ENCODE peak calls at places on chromosomes 2 and 18, in seven cellular contexts. Q, E, Z, M, X, B and H are unnamed samples.

GRCh38 chr2:221490506-221491060 is 81.5 kb downstream of the EPHA4 start:
- DNase-seq in Q (no peak), E (no peak), Z (no peak), M (no peak), X (no peak), B (no peak), H (no peak)

GRCh38 chr2:55019547-55020258 is 30.5 kb downstream of the RTN4 start:
- DNase-seq in Q (no peak), E (no peak), Z (no peak), M (no peak), X (no peak), B (no peak), H (no peak)

GRCh38 chr2:104408266-104408665 is 445.6 kb upstream of the POU3F3 start:
- DNase-seq in Q (no peak), E (no peak), Z (no peak), M (no peak), X (peak), B (no peak), H (no peak)

GRCh38 chr2:225131898-225132297 is 89.6 kb upstream of the DOCK10 start:
- DNase-seq in Q (no peak), E (no peak), Z (no peak), M (no peak), X (no peak), B (no peak), H (no peak)

GRCh38 chr2:241161646-241162281 is 11.5 kb downstream of the PPP1R7 start:
- DNase-seq in Q (peak), E (no peak), Z (no peak), M (peak), X (peak), B (peak), H (no peak)

GRCh38 chr2:15668611-15669305 is 77.1 kb downstream of the DDX1 start:
- DNase-seq in Q (no peak), E (no peak), Z (no peak), M (no peak), X (peak), B (peak), H (no peak)

GRCh38 chr18:48631851-48632250 is 93.0 kb downstream of the CTIF start:
- DNase-seq in Q (no peak), E (peak), Z (no peak), M (no peak), X (no peak), B (no peak), H (no peak)

GRCh38 chr18:13500227-13500865 is 226.0 kb downstream of the FAM210A start:
- DNase-seq in Q (peak), E (no peak), Z (peak), M (peak), X (peak), B (peak), H (no peak)

GRCh38 chr2:108270768-108271506 is 17.8 kb upstream of the SULT1C2 start:
- DNase-seq in Q (no peak), E (no peak), Z (no peak), M (no peak), X (no peak), B (no peak), H (no peak)

GRCh38 chr18:55906533-55906932 is 318.5 kb upstream of the TCF4 start:
- DNase-seq in Q (no peak), E (no peak), Z (no peak), M (no peak), X (no peak), B (no peak), H (no peak)

GRCh38 chr2:9813312-9814128 is 29.8 kb upstream of the TAF1B start:
- DNase-seq in Q (no peak), E (peak), Z (peak), M (peak), X (peak), B (peak), H (peak)

GRCh38 chr2:6410265-6410664 is 455.4 kb downstream of the CMPK2 start:
- DNase-seq in Q (peak), E (no peak), Z (no peak), M (no peak), X (no peak), B (no peak), H (no peak)

GRCh38 chr2:6791682-6792081 is 74.0 kb downstream of the CMPK2 start:
- DNase-seq in Q (no peak), E (no peak), Z (no peak), M (no peak), X (no peak), B (no peak), H (no peak)

GRCh38 chr2:35933031-35933430 is 422.5 kb upstream of the CRIM1 start:
- DNase-seq in Q (no peak), E (no peak), Z (no peak), M (no peak), X (peak), B (no peak), H (no peak)

GRCh38 chr2:26457241-26457666 is 20.7 kb downstream of the OTOF start:
- DNase-seq in Q (no peak), E (no peak), Z (no peak), M (no peak), X (no peak), B (no peak), H (no peak)

GRCh38 chr18:31581498-31582197 is 10.0 kb upstream of the TTR start:
- DNase-seq in Q (no peak), E (no peak), Z (no peak), M (peak), X (peak), B (peak), H (no peak)

GRCh38 chr2:134310450-134311079 is 56.7 kb downstream of the MGAT5 start:
- DNase-seq in Q (no peak), E (no peak), Z (no peak), M (no peak), X (no peak), B (peak), H (no peak)

DNA sequence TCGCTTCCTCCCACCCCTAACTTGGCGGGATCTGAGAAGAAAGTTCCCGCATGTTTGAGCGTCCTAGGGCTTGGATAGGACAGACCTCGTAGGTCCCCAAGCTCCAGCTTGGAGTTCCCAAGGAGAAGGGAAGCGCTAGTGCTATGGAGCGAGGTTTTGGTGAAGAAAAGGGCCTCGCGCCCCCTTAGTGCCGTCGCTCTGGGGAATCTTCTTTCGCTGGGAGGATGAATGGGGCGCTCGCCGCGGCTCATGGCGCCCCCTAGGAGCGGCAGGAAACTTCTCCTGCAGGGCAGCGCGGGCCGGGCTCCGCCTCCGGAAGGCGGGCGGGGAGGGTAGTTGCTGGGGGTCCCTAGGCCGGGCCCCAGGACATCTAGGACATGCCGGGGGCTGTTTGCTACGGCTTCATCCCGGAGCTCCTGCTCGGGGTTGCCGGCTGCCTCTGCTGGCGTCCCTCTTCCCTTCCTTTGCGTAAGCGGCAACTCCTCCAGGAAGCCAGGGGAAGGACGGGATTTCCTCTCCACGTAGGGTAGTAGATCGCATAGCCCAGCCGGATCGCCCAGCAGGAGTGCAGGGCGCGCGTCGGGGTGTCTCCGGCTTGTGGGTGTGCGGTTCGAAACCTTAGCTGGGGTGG is 11.9 kb upstream of the SKOR2 start:
- DNase-seq in Q (no peak), E (no peak), Z (no peak), M (no peak), X (no peak), B (peak), H (no peak)
- TF ChIP-seq CTCF in Q (peak), E (no peak), Z (no peak), M (no peak), X (peak), B (peak), H (no peak)

GRCh38 chr2:216112926-216113325 is 3.8 kb downstream of the XRCC5 start:
- DNase-seq in Q (no peak), E (no peak), Z (no peak), M (no peak), X (no peak), B (no peak), H (no peak)

GRCh38 chr2:216113572-216113971 is 4.4 kb downstream of the XRCC5 start:
- DNase-seq in Q (no peak), E (no peak), Z (no peak), M (no peak), X (no peak), B (no peak), H (peak)

GRCh38 chr2:216116418-216116817 is 7.3 kb downstream of the XRCC5 start:
- DNase-seq in Q (no peak), E (no peak), Z (no peak), M (no peak), X (no peak), B (no peak), H (no peak)

GRCh38 chr2:216115224-216115582 is 6.1 kb downstream of the XRCC5 start:
- DNase-seq in Q (no peak), E (no peak), Z (peak), M (no peak), X (no peak), B (no peak), H (no peak)

DNA sequence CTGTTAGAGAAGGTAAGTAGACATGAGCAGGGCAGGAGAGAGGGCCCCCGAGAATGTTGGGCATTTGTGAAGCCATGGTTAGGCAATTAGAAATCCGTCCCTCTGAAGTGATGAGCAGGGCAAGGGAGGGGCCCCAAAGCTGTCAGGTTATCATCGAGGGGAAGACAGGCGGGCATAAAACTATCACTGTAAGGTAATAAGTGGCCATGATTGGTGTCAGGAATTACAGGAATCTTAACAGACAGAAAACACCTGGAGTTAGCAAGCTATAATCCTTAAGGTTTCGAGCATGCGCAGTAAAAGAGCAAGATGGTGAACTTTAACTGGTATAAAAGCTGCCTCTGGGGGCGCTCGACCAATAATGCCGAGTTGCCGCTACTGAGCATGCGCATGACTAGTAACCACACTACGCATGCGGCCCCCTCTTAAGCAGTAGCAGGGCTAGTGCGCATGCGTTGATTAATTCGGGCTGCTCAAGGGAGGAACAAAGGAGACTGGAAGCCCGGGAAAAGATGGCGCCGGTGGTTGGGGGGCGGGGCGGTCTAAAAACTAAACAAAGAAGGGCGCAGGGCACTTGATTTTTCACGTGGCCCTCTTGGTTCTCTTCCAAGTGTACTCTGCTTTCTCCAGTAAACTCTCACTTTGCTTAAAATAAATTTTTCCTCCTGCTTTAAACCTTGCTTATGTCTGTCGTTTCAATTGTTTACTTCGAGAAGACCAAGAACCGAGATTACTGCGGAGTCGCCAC is 5.5 kb downstream of the XRCC5 start:
- DNase-seq in Q (peak), E (peak), Z (peak), M (peak), X (peak), B (peak), H (peak)
- H3K4me3 ChIP-seq in Q (peak), E (peak), Z (peak), M (peak), X (peak), B (peak), H (peak)

GRCh38 chr2:43270930-43271615 is 44.7 kb upstream of the ZFP36L2 start:
- DNase-seq in Q (no peak), E (no peak), Z (no peak), M (no peak), X (no peak), B (peak), H (no peak)
- TF ChIP-seq CTCF in Q (peak), E (no peak), Z (peak), M (no peak), X (peak), B (peak), H (no peak)

DNA sequence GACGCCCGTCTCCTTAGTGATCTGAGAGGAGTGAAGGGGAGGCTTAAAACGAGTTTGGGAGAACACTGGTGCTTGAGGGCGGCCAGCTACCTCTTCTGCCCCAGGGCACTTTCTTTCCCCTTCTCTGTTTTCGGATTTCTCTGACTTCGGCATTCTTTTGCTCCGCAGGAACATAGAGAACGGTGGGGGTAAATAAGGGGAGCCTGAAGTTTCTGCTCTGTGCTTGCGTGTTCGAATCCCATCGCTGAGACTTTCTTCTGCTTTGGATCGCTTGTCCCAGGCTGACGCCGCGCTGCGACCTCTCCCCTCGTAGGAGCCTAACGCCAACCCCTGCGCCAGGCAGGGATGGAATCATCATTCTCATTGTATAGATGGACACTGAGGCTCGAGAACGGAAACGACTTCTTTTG is 3.0 kb upstream of the DLX2 start:
- DNase-seq in Q (no peak), E (no peak), Z (no peak), M (no peak), X (no peak), B (no peak), H (no peak)
- H3K4me3 ChIP-seq in Q (peak), E (no peak), Z (no peak), M (no peak), X (peak), B (peak), H (no peak)

DNA sequence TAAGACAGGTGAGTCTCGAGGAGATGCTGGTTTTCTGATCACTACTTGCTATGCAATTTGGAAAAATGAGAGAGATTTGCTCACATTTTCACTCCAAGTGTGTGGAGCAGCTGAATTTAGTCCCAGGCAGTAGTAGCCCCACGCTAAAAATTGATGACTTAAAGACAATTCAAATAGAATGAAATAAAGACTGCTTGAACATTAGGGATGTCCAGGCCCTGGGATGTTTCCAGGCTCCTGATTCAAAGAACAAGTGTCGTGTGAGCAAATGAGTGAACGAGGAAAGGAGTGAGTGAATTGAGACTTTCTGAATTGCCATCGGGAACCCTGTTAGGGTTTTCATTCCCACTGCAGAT is 37.3 kb upstream of the MRPL19 start:
- DNase-seq in Q (no peak), E (no peak), Z (no peak), M (no peak), X (no peak), B (no peak), H (no peak)
- TF ChIP-seq CTCF in Q (no peak), E (no peak), Z (no peak), M (no peak), X (no peak), B (no peak), H (no peak)

DNA sequence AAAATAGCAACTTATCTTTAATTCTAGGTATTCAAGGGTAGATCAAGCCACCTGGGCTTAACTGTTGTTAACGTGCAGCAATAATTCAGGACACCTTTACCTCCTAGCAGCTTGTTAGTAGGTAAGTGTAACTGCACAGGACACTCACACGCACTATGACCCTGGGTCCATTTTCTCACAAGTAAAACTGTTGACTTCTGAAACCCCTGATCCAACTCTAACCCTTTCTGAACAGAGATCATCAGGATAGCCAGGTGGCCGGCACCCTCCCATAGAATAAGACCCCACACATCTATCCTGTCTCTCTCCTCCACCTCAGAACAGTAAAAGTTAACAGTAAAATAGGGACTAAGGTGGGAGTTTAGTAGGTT is 610 bp downstream of the SPC25 start:
- DNase-seq in Q (no peak), E (no peak), Z (peak), M (no peak), X (no peak), B (no peak), H (no peak)
- H3K4me3 ChIP-seq in Q (peak), E (peak), Z (peak), M (peak), X (peak), B (peak), H (peak)

DNA sequence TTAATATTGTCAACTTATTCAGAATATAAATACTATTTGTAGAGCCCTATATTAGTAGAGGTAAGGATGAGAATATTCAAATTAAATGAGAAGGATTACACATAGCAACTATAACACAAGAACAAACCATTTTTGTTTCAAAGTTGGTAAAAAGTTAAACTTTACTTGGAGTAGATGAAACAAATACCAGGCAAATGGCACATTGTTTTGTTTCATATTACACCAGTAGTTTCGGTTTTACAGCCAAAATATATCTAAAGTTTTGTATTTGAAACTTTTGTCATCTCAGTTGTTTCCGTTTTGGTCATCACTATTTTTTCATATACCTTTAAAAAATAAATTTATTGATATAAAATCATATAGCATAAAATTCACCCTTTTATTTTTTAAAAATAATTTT is 1039.4 kb downstream of the DPP10 start:
- DNase-seq in Q (no peak), E (no peak), Z (no peak), M (no peak), X (no peak), B (no peak), H (no peak)
- TF ChIP-seq CTCF in Q (no peak), E (no peak), Z (no peak), M (no peak), X (no peak), B (no peak), H (no peak)